ENCODE peak calls at places on chromosomes 4 and X, in four cellular contexts. One of them, this sample, is unnamed.

GRCh38 chr4:150402968-150403367 is 179.0 kb upstream of the MAB21L2 start:
- DNase-seq in fibroblast of the conjunctiva: no peak
- DNase-seq in stimulated activated CD8-positive, alpha-beta memory T cell treated with anti-CD3 and anti-CD28 coated beads, Interleukin-12 subunit alpha, Interleukin-12 subunit beta, amount 100 ng/mL, for 4 hours: no peak
- DNase-seq in T-helper 2 cell: no peak
- DNase-seq in this sample: no peak

GRCh38 chr4:4200624-4201023 is 26.1 kb downstream of the OTOP1 start:
- DNase-seq in fibroblast of the conjunctiva: no peak
- DNase-seq in stimulated activated CD8-positive, alpha-beta memory T cell treated with anti-CD3 and anti-CD28 coated beads, Interleukin-12 subunit alpha, Interleukin-12 subunit beta, amount 100 ng/mL, for 4 hours: no peak
- DNase-seq in T-helper 2 cell: no peak
- DNase-seq in this sample: no peak

GRCh38 chr4:188596027-188596426 is 456.8 kb downstream of the TRIML1 start:
- DNase-seq in fibroblast of the conjunctiva: no peak
- DNase-seq in stimulated activated CD8-positive, alpha-beta memory T cell treated with anti-CD3 and anti-CD28 coated beads, Interleukin-12 subunit alpha, Interleukin-12 subunit beta, amount 100 ng/mL, for 4 hours: no peak
- DNase-seq in T-helper 2 cell: no peak
- DNase-seq in this sample: no peak

GRCh38 chr4:8727546-8728510 is 135.3 kb downstream of the CPZ start:
- DNase-seq in fibroblast of the conjunctiva: no peak
- DNase-seq in stimulated activated CD8-positive, alpha-beta memory T cell treated with anti-CD3 and anti-CD28 coated beads, Interleukin-12 subunit alpha, Interleukin-12 subunit beta, amount 100 ng/mL, for 4 hours: no peak
- DNase-seq in T-helper 2 cell: no peak
- DNase-seq in this sample: no peak

GRCh38 chrX:106791495-106791894 is 11.0 kb upstream of the TBC1D8B start:
- DNase-seq in fibroblast of the conjunctiva: no peak
- DNase-seq in stimulated activated CD8-positive, alpha-beta memory T cell treated with anti-CD3 and anti-CD28 coated beads, Interleukin-12 subunit alpha, Interleukin-12 subunit beta, amount 100 ng/mL, for 4 hours: no peak
- DNase-seq in T-helper 2 cell: no peak
- DNase-seq in this sample: no peak

GRCh38 chrX:13009256-13009655 is 34.3 kb downstream of the TMSB4X start:
- DNase-seq in fibroblast of the conjunctiva: no peak
- DNase-seq in stimulated activated CD8-positive, alpha-beta memory T cell treated with anti-CD3 and anti-CD28 coated beads, Interleukin-12 subunit alpha, Interleukin-12 subunit beta, amount 100 ng/mL, for 4 hours: no peak
- DNase-seq in T-helper 2 cell: no peak
- DNase-seq in this sample: no peak

GRCh38 chrX:18997916-18998315 is 14.0 kb upstream of the PHKA2 start:
- DNase-seq in fibroblast of the conjunctiva: no peak
- DNase-seq in stimulated activated CD8-positive, alpha-beta memory T cell treated with anti-CD3 and anti-CD28 coated beads, Interleukin-12 subunit alpha, Interleukin-12 subunit beta, amount 100 ng/mL, for 4 hours: no peak
- DNase-seq in T-helper 2 cell: no peak
- DNase-seq in this sample: no peak

GRCh38 chr4:38928886-38929285 is 61.3 kb downstream of the FAM114A1 start:
- DNase-seq in fibroblast of the conjunctiva: no peak
- DNase-seq in stimulated activated CD8-positive, alpha-beta memory T cell treated with anti-CD3 and anti-CD28 coated beads, Interleukin-12 subunit alpha, Interleukin-12 subunit beta, amount 100 ng/mL, for 4 hours: no peak
- DNase-seq in T-helper 2 cell: no peak
- DNase-seq in this sample: no peak

GRCh38 chrX:39850630-39851152 is 247.1 kb downstream of the BCOR start:
- DNase-seq in fibroblast of the conjunctiva: peak; percentile 9
- DNase-seq in stimulated activated CD8-positive, alpha-beta memory T cell treated with anti-CD3 and anti-CD28 coated beads, Interleukin-12 subunit alpha, Interleukin-12 subunit beta, amount 100 ng/mL, for 4 hours: no peak
- DNase-seq in T-helper 2 cell: no peak
- DNase-seq in this sample: no peak

GRCh38 chr4:146235654-146236570 is 21.6 kb downstream of the REELD1 start:
- DNase-seq in fibroblast of the conjunctiva: no peak
- DNase-seq in stimulated activated CD8-positive, alpha-beta memory T cell treated with anti-CD3 and anti-CD28 coated beads, Interleukin-12 subunit alpha, Interleukin-12 subunit beta, amount 100 ng/mL, for 4 hours: no peak
- DNase-seq in T-helper 2 cell: no peak
- DNase-seq in this sample: no peak

GRCh38 chr4:3376266-3376665 is 65.5 kb upstream of the HGFAC start:
- DNase-seq in fibroblast of the conjunctiva: no peak
- DNase-seq in stimulated activated CD8-positive, alpha-beta memory T cell treated with anti-CD3 and anti-CD28 coated beads, Interleukin-12 subunit alpha, Interleukin-12 subunit beta, amount 100 ng/mL, for 4 hours: no peak
- DNase-seq in T-helper 2 cell: no peak
- DNase-seq in this sample: no peak

GRCh38 chr4:18934197-18934596 is 912.6 kb upstream of the LCORL start:
- DNase-seq in fibroblast of the conjunctiva: no peak
- DNase-seq in stimulated activated CD8-positive, alpha-beta memory T cell treated with anti-CD3 and anti-CD28 coated beads, Interleukin-12 subunit alpha, Interleukin-12 subunit beta, amount 100 ng/mL, for 4 hours: no peak
- DNase-seq in T-helper 2 cell: no peak
- DNase-seq in this sample: no peak

GRCh38 chrX:54808109-54808604 is 612 bp downstream of the MAGED2 start:
- DNase-seq in fibroblast of the conjunctiva: no peak
- DNase-seq in stimulated activated CD8-positive, alpha-beta memory T cell treated with anti-CD3 and anti-CD28 coated beads, Interleukin-12 subunit alpha, Interleukin-12 subunit beta, amount 100 ng/mL, for 4 hours: peak; percentile 20
- DNase-seq in T-helper 2 cell: no peak
- DNase-seq in this sample: peak; percentile 4

GRCh38 chrX:23332101-23332887 is 2.4 kb upstream of the PTCHD1 start:
- DNase-seq in fibroblast of the conjunctiva: no peak
- DNase-seq in stimulated activated CD8-positive, alpha-beta memory T cell treated with anti-CD3 and anti-CD28 coated beads, Interleukin-12 subunit alpha, Interleukin-12 subunit beta, amount 100 ng/mL, for 4 hours: no peak
- DNase-seq in T-helper 2 cell: no peak
- DNase-seq in this sample: no peak

GRCh38 chr4:4288098-4288497 is 1.9 kb downstream of the LYAR start:
- DNase-seq in fibroblast of the conjunctiva: no peak
- DNase-seq in stimulated activated CD8-positive, alpha-beta memory T cell treated with anti-CD3 and anti-CD28 coated beads, Interleukin-12 subunit alpha, Interleukin-12 subunit beta, amount 100 ng/mL, for 4 hours: no peak
- DNase-seq in T-helper 2 cell: no peak
- DNase-seq in this sample: no peak

GRCh38 chrX:153494541-153495361 is at the start of gene BGN:
- DNase-seq in fibroblast of the conjunctiva: no peak
- DNase-seq in stimulated activated CD8-positive, alpha-beta memory T cell treated with anti-CD3 and anti-CD28 coated beads, Interleukin-12 subunit alpha, Interleukin-12 subunit beta, amount 100 ng/mL, for 4 hours: no peak
- DNase-seq in T-helper 2 cell: no peak
- DNase-seq in this sample: no peak

GRCh38 chr4:78592104-78592783 is 40.7 kb downstream of the ANXA3 start:
- DNase-seq in fibroblast of the conjunctiva: no peak
- DNase-seq in stimulated activated CD8-positive, alpha-beta memory T cell treated with anti-CD3 and anti-CD28 coated beads, Interleukin-12 subunit alpha, Interleukin-12 subunit beta, amount 100 ng/mL, for 4 hours: no peak
- DNase-seq in T-helper 2 cell: no peak
- DNase-seq in this sample: no peak

GRCh38 chrX:133918326-133918725 is 67.1 kb downstream of the GPC3 start:
- DNase-seq in fibroblast of the conjunctiva: no peak
- DNase-seq in stimulated activated CD8-positive, alpha-beta memory T cell treated with anti-CD3 and anti-CD28 coated beads, Interleukin-12 subunit alpha, Interleukin-12 subunit beta, amount 100 ng/mL, for 4 hours: no peak
- DNase-seq in T-helper 2 cell: no peak
- DNase-seq in this sample: no peak

GRCh38 chr4:163392328-163392727 is 48.6 kb downstream of the NPY5R start:
- DNase-seq in fibroblast of the conjunctiva: no peak
- DNase-seq in stimulated activated CD8-positive, alpha-beta memory T cell treated with anti-CD3 and anti-CD28 coated beads, Interleukin-12 subunit alpha, Interleukin-12 subunit beta, amount 100 ng/mL, for 4 hours: no peak
- DNase-seq in T-helper 2 cell: no peak
- DNase-seq in this sample: no peak

GRCh38 chrX:123408856-123409737 is 225.0 kb downstream of the GRIA3 start:
- DNase-seq in fibroblast of the conjunctiva: no peak
- DNase-seq in stimulated activated CD8-positive, alpha-beta memory T cell treated with anti-CD3 and anti-CD28 coated beads, Interleukin-12 subunit alpha, Interleukin-12 subunit beta, amount 100 ng/mL, for 4 hours: no peak
- DNase-seq in T-helper 2 cell: no peak
- DNase-seq in this sample: peak; percentile 62

GRCh38 chr4:105551968-105552746 is at the start of gene ARHGEF38:
- DNase-seq in fibroblast of the conjunctiva: no peak
- DNase-seq in stimulated activated CD8-positive, alpha-beta memory T cell treated with anti-CD3 and anti-CD28 coated beads, Interleukin-12 subunit alpha, Interleukin-12 subunit beta, amount 100 ng/mL, for 4 hours: no peak
- DNase-seq in T-helper 2 cell: no peak
- DNase-seq in this sample: peak; percentile 42

GRCh38 chr4:115687356-115687755 is 573.9 kb upstream of the NDST4 start:
- DNase-seq in fibroblast of the conjunctiva: no peak
- DNase-seq in stimulated activated CD8-positive, alpha-beta memory T cell treated with anti-CD3 and anti-CD28 coated beads, Interleukin-12 subunit alpha, Interleukin-12 subunit beta, amount 100 ng/mL, for 4 hours: no peak
- DNase-seq in T-helper 2 cell: no peak
- DNase-seq in this sample: no peak

GRCh38 chr4:8442596-8443358 is 2.2 kb downstream of the TRMT44 start:
- DNase-seq in fibroblast of the conjunctiva: no peak
- DNase-seq in stimulated activated CD8-positive, alpha-beta memory T cell treated with anti-CD3 and anti-CD28 coated beads, Interleukin-12 subunit alpha, Interleukin-12 subunit beta, amount 100 ng/mL, for 4 hours: no peak
- DNase-seq in T-helper 2 cell: no peak
- DNase-seq in this sample: no peak

GRCh38 chr4:2261110-2261852 is 628 bp downstream of the MXD4 start:
- DNase-seq in fibroblast of the conjunctiva: no peak
- DNase-seq in stimulated activated CD8-positive, alpha-beta memory T cell treated with anti-CD3 and anti-CD28 coated beads, Interleukin-12 subunit alpha, Interleukin-12 subunit beta, amount 100 ng/mL, for 4 hours: peak; percentile 38
- DNase-seq in T-helper 2 cell: peak; percentile 46
- DNase-seq in this sample: no peak

This sample was measured in astrocyte of the cerebellum.